ENCODE peak calls at places on chromosomes 3 and 15, in five cellular contexts. L is aorta, R is smooth muscle cell of the brain vasculature, O is Right ventricle myocardium superior, W is H9. V is an unnamed sample.
A peak's percentile ranks its signal among the peaks of the same experiment; 100 is the strongest.

GRCh38 chr15:29322407-29322806 is 52.8 kb upstream of the NSMCE3 start:
- DNase-seq in L (no peak), R (no peak), O (no peak), W (no peak), V (no peak)

GRCh38 chr3:55485208-55485791 is 1.8 kb downstream of the WNT5A start:
- DNase-seq in L (peak; percentile 90), R (no peak), O (peak; percentile 84), W (peak; percentile 88), V (peak; percentile 75)

GRCh38 chr15:69880616-69881309 is 217.0 kb downstream of the TLE3 start:
- DNase-seq in L (no peak), R (no peak), O (no peak), W (no peak), V (no peak)

GRCh38 chr3:197749315-197749600 is 425 bp upstream of the FYTTD1 start:
- DNase-seq in L (no peak), R (no peak), O (no peak), W (peak; percentile 73), V (no peak)

GRCh38 chr3:127121221-127121647 is 71.7 kb upstream of the PRR23E start:
- DNase-seq in L (no peak), R (no peak), O (no peak), W (no peak), V (no peak)

GRCh38 chr15:36358094-36358961 is 221.1 kb upstream of the CDIN1 start:
- DNase-seq in L (no peak), R (no peak), O (no peak), W (no peak), V (no peak)

GRCh38 chr3:58008140-58009025 is at the start of gene FLNB:
- DNase-seq in L (peak; percentile 93), R (no peak), O (peak; percentile 75), W (peak; percentile 86), V (peak; percentile 68)

GRCh38 chr15:35874260-35874905 is 328.4 kb upstream of the DPH6 start:
- DNase-seq in L (no peak), R (peak; percentile 18), O (no peak), W (no peak), V (no peak)

GRCh38 chr15:42371125-42371524 is 11.8 kb downstream of the CAPN3 start:
- DNase-seq in L (no peak), R (no peak), O (no peak), W (no peak), V (no peak)

GRCh38 chr3:160200328-160200727 is 24.9 kb upstream of the C3orf80 start:
- DNase-seq in L (no peak), R (no peak), O (no peak), W (no peak), V (no peak)

GRCh38 chr3:98848108-98848507 is 53.4 kb downstream of the DCBLD2 start:
- DNase-seq in L (no peak), R (no peak), O (no peak), W (no peak), V (no peak)

GRCh38 chr15:63539517-63539916 is 35.1 kb downstream of the USP3 start:
- DNase-seq in L (no peak), R (no peak), O (no peak), W (no peak), V (no peak)

GRCh38 chr3:31534036-31534435 is 1.3 kb downstream of the STT3B start:
- DNase-seq in L (no peak), R (no peak), O (no peak), W (no peak), V (no peak)

GRCh38 chr3:31462050-31462569 is 70.6 kb upstream of the STT3B start:
- DNase-seq in L (no peak), R (no peak), O (no peak), W (no peak), V (no peak)

GRCh38 chr3:192408721-192409151 is 318.6 kb downstream of the FGF12 start:
- DNase-seq in L (no peak), R (no peak), O (peak; percentile 41), W (peak; percentile 71), V (peak; percentile 48)

GRCh38 chr3:55085231-55085630 is 157.4 kb upstream of the LRTM1 start:
- DNase-seq in L (no peak), R (no peak), O (no peak), W (no peak), V (no peak)

GRCh38 chr3:137746808-137747207 is 17.3 kb upstream of the SOX14 start:
- DNase-seq in L (no peak), R (no peak), O (no peak), W (no peak), V (no peak)

GRCh38 chr15:70050970-70051369 is 46.7 kb downstream of the TLE3 start:
- DNase-seq in L (peak; percentile 24), R (no peak), O (no peak), W (no peak), V (no peak)

GRCh38 chr3:70990723-70991122 is 592.8 kb downstream of the FOXP1 start:
- DNase-seq in L (no peak), R (no peak), O (no peak), W (no peak), V (no peak)

GRCh38 chr3:147652682-147653081 is 243.5 kb downstream of the ZIC1 start:
- DNase-seq in L (no peak), R (no peak), O (no peak), W (no peak), V (no peak)

GRCh38 chr15:85100186-85100937 is 118.7 kb downstream of the PDE8A start:
- DNase-seq in L (no peak), R (no peak), O (no peak), W (no peak), V (peak; percentile 83)

GRCh38 chr15:79292011-79292410 is 9.5 kb downstream of the ANKRD34C start:
- DNase-seq in L (no peak), R (no peak), O (no peak), W (no peak), V (no peak)

GRCh38 chr3:5090197-5090596 is 31.9 kb upstream of the ARL8B start:
- DNase-seq in L (no peak), R (no peak), O (no peak), W (no peak), V (no peak)

GRCh38 chr3:44476181-44476599 is 1.3 kb downstream of the ZNF445 start:
- DNase-seq in L (no peak), R (no peak), O (no peak), W (no peak), V (no peak)

GRCh38 chr3:72336821-72337479 is 511.3 kb downstream of the SHQ1 start:
- DNase-seq in L (peak; percentile 89), R (no peak), O (peak; percentile 91), W (peak; percentile 76), V (peak; percentile 76)

GRCh38 chr15:101479851-101480612 is 9.5 kb downstream of the PCSK6 start:
- DNase-seq in L (no peak), R (no peak), O (no peak), W (no peak), V (no peak)

GRCh38 chr3:192224634-192225033 is 502.7 kb downstream of the FGF12 start:
- DNase-seq in L (no peak), R (no peak), O (no peak), W (no peak), V (no peak)

GRCh38 chr3:105594219-105594618 is 227.5 kb downstream of the ALCAM start:
- DNase-seq in L (no peak), R (no peak), O (no peak), W (no peak), V (no peak)

GRCh38 chr3:29440321-29441019 is 159.6 kb downstream of the RBMS3 start:
- DNase-seq in L (no peak), R (no peak), O (no peak), W (no peak), V (peak; percentile 44)

GRCh38 chr3:141402476-141403171 is 34.3 kb downstream of the ZBTB38 start:
- DNase-seq in L (peak; percentile 90), R (no peak), O (peak; percentile 86), W (peak; percentile 65), V (peak; percentile 92)

GRCh38 chr3:129441782-129442181 is 1.8 kb downstream of the IFT122 start:
- DNase-seq in L (no peak), R (no peak), O (no peak), W (no peak), V (no peak)

GRCh38 chr3:59463253-59463652 is 413.4 kb upstream of the CFAP20DC start:
- DNase-seq in L (no peak), R (no peak), O (no peak), W (no peak), V (no peak)

GRCh38 chr3:35422826-35423601 is 216.3 kb upstream of the ARPP21 start:
- DNase-seq in L (no peak), R (peak; percentile 82), O (no peak), W (no peak), V (no peak)

V was measured in left lung.